ENCODE peak calls at places on chromosomes 12 and 14, in four cellular contexts. P is lung, S is dorsolateral prefrontal cortex, T is LHCN-M2. R is an unnamed sample.
A peak's percentile ranks its signal among the peaks of the same experiment; 100 is the strongest.

GRCh38 chr12:65308001-65308400 is 29.5 kb downstream of the MSRB3 start:
- DNase-seq in P (no peak), S (no peak), T (no peak), R (peak; percentile 18)

GRCh38 chr14:106877527-106877926 is 1351.1 kb downstream of the TMEM121 start:
- DNase-seq in P (no peak), S (no peak), T (no peak), R (peak; percentile 27)

GRCh38 chr12:103912069-103912468 is 18.1 kb upstream of the HSP90B1 start:
- DNase-seq in P (no peak), S (no peak), T (no peak), R (no peak)

GRCh38 chr12:95169368-95169767 is 47.9 kb downstream of the FGD6 start:
- DNase-seq in P (no peak), S (no peak), T (peak; percentile 77), R (no peak)

GRCh38 chr14:31842905-31843304 is 234.2 kb upstream of the ARHGAP5 start:
- DNase-seq in P (no peak), S (no peak), T (peak; percentile 31), R (no peak)

GRCh38 chr12:15856097-15856982 is 25.8 kb upstream of the STRAP start:
- DNase-seq in P (peak; percentile 54), S (no peak), T (peak; percentile 76), R (no peak)

GRCh38 chr14:92895352-92895878 is 27.5 kb upstream of the CHGA start:
- DNase-seq in P (no peak), S (no peak), T (no peak), R (no peak)

GRCh38 chr12:130577348-130577747 is 138.8 kb downstream of the RIMBP2 start:
- DNase-seq in P (no peak), S (no peak), T (no peak), R (no peak)

GRCh38 chr14:104108570-104109060 is 23.1 kb downstream of the ASPG start:
- DNase-seq in P (no peak), S (no peak), T (no peak), R (no peak)

GRCh38 chr12:121334513-121335343 is 17.5 kb downstream of the ANAPC5 start:
- DNase-seq in P (no peak), S (no peak), T (peak; percentile 64), R (peak; percentile 47)

GRCh38 chr12:93778306-93778705 is 101.1 kb downstream of the CRADD start:
- DNase-seq in P (no peak), S (no peak), T (peak; percentile 87), R (no peak)

GRCh38 chr12:95978774-95979173 is 17.4 kb downstream of the HAL start:
- DNase-seq in P (no peak), S (no peak), T (no peak), R (no peak)

GRCh38 chr14:101945171-101945570 is 19.2 kb upstream of the DYNC1H1 start:
- DNase-seq in P (no peak), S (no peak), T (no peak), R (no peak)

GRCh38 chr12:132881853-132882252 is 5.6 kb downstream of the CHFR start:
- DNase-seq in P (no peak), S (no peak), T (no peak), R (no peak)

GRCh38 chr12:12620730-12621315 is 9.1 kb downstream of the CREBL2 start:
- DNase-seq in P (no peak), S (no peak), T (no peak), R (no peak)

R was measured in GF-D8.